ENCODE peak calls at places on chromosomes 6 and 20, in five cellular contexts. D is GM12878, I is A549, K is HepG2, R is K562. Q is an unnamed sample.

GRCh38 chr20:57247292-57247975 is 19.0 kb downstream of the BMP7 start:
- DNase-seq in R (no peak), K (no peak), D (no peak), I (no peak), Q (no peak)

GRCh38 chr6:113719056-113719455 is 138.1 kb upstream of the MARCKS start:
- DNase-seq in I (peak), D (no peak), R (no peak), K (no peak), Q (no peak)

GRCh38 chr20:13008761-13009681 is at the start of gene SPTLC3:
- DNase-seq in D (no peak), I (no peak), K (peak), R (no peak), Q (no peak)

GRCh38 chr20:48740269-48740603 is 87.6 kb downstream of the PREX1 start:
- DNase-seq in D (no peak), K (no peak), R (no peak), I (no peak), Q (no peak)

GRCh38 chr6:161439093-161439492 is 165.2 kb upstream of the AGPAT4 start:
- DNase-seq in D (no peak), I (peak), R (peak), K (no peak), Q (no peak)

GRCh38 chr20:33850159-33850558 is 39.0 kb downstream of the CHMP4B start:
- DNase-seq in D (no peak), I (no peak), K (no peak), R (no peak), Q (no peak)

GRCh38 chr20:21464916-21465315 is 48.9 kb downstream of the NKX2-2 start:
- DNase-seq in R (no peak), I (no peak), K (no peak), D (no peak), Q (no peak)

GRCh38 chr6:1726341-1726763 is 116.6 kb downstream of the FOXC1 start:
- DNase-seq in I (no peak), K (no peak), R (no peak), D (no peak), Q (no peak)

GRCh38 chr20:23404196-23404595 is 17.1 kb downstream of the NAPB start:
- DNase-seq in D (no peak), I (no peak), R (no peak), K (peak), Q (no peak)

GRCh38 chr6:166032366-166033171 is 135.1 kb downstream of the TBXT start:
- DNase-seq in I (peak), R (no peak), K (no peak), D (no peak), Q (peak)

GRCh38 chr6:97963148-97963680 is 680.2 kb upstream of the MMS22L start:
- DNase-seq in R (no peak), I (no peak), K (no peak), D (no peak), Q (no peak)

GRCh38 chr20:49811825-49812462 is 684 bp upstream of the SLC9A8 start:
- DNase-seq in D (no peak), R (no peak), K (no peak), I (no peak), Q (peak)

GRCh38 chr6:1335367-1336037 is 23.6 kb downstream of the FOXQ1 start:
- DNase-seq in I (peak), D (no peak), R (no peak), K (peak), Q (no peak)

GRCh38 chr6:22099923-22100322 is 196.9 kb downstream of the PRL start:
- DNase-seq in I (no peak), K (no peak), R (no peak), D (no peak), Q (no peak)

GRCh38 chr6:85395746-85396145 is 54.1 kb upstream of the NT5E start:
- DNase-seq in K (no peak), I (no peak), D (no peak), R (no peak), Q (no peak)

GRCh38 chr6:136326038-136326561 is 36.5 kb upstream of the BCLAF1 start:
- DNase-seq in I (peak), D (no peak), K (peak), R (no peak), Q (peak)

GRCh38 chr6:75402296-75402695 is 91.3 kb downstream of the FILIP1 start:
- DNase-seq in R (no peak), D (no peak), K (no peak), I (no peak), Q (no peak)

GRCh38 chr20:58611236-58612020 is 39.7 kb upstream of the STX16 start:
- DNase-seq in I (no peak), K (no peak), R (no peak), D (no peak), Q (no peak)

GRCh38 chr20:57386762-57387161 is 4.4 kb upstream of the RBM38 start:
- DNase-seq in R (no peak), D (no peak), I (no peak), K (no peak), Q (no peak)

GRCh38 chr6:131007286-131007685 is 55.8 kb downstream of the EPB41L2 start:
- DNase-seq in D (no peak), R (no peak), K (no peak), I (no peak), Q (no peak)

GRCh38 chr6:113458368-113459010 is 398.7 kb upstream of the MARCKS start:
- DNase-seq in I (no peak), D (no peak), R (no peak), K (no peak), Q (no peak)

GRCh38 chr6:20534906-20535305 is 649 bp downstream of the CDKAL1 start:
- DNase-seq in K (no peak), I (no peak), D (no peak), R (no peak), Q (no peak)

GRCh38 chr20:56088381-56088780 is 83.1 kb upstream of the CBLN4 start:
- DNase-seq in I (no peak), R (no peak), D (no peak), K (no peak), Q (no peak)

GRCh38 chr20:483791-484644 is 21.7 kb upstream of the TBC1D20 start:
- DNase-seq in D (no peak), I (no peak), R (no peak), K (no peak), Q (no peak)

GRCh38 chr20:1341561-1342265 is 12.8 kb upstream of the SDCBP2 start:
- DNase-seq in D (no peak), R (no peak), K (no peak), I (no peak), Q (no peak)

GRCh38 chr6:146127447-146128215 is 98.8 kb downstream of the GRM1 start:
- DNase-seq in I (no peak), R (no peak), K (no peak), D (no peak), Q (no peak)

GRCh38 chr6:144621332-144621731 is 336.2 kb downstream of the UTRN start:
- DNase-seq in R (no peak), I (no peak), K (no peak), D (no peak), Q (no peak)

GRCh38 chr6:129860901-129861665 is at the start of gene TMEM244:
- DNase-seq in I (no peak), K (no peak), R (no peak), D (no peak), Q (no peak)

GRCh38 chr20:36549942-36550796 is 8.8 kb downstream of the MYL9 start:
- DNase-seq in K (no peak), R (no peak), D (no peak), I (no peak), Q (no peak)

GRCh38 chr6:118295336-118295735 is 252.8 kb upstream of the PLN start:
- DNase-seq in K (no peak), D (no peak), I (no peak), R (no peak), Q (no peak)

GRCh38 chr6:82249381-82250253 is 2.1 kb upstream of the IBTK start:
- DNase-seq in R (no peak), D (no peak), K (no peak), I (no peak), Q (no peak)

GRCh38 chr6:27332692-27333641 is 20.9 kb upstream of the POM121L2 start:
- DNase-seq in R (peak), K (peak), D (peak), I (peak), Q (peak)

GRCh38 chr6:75563032-75563431 is 38.6 kb upstream of the SENP6 start:
- DNase-seq in K (peak), R (no peak), I (peak), D (no peak), Q (peak)

GRCh38 chr6:3757241-3757641 is 5.7 kb upstream of the PXDC1 start:
- DNase-seq in K (no peak), D (no peak), R (no peak), I (no peak), Q (no peak)

GRCh38 chr6:149755300-149756260 is 6.0 kb downstream of the PCMT1 start:
- DNase-seq in I (no peak), D (no peak), K (no peak), R (peak), Q (no peak)

GRCh38 chr6:7145269-7146078 is 37.7 kb downstream of the RREB1 start:
- DNase-seq in R (no peak), K (no peak), I (no peak), D (no peak), Q (no peak)

GRCh38 chr20:50163570-50164317 is 10.2 kb upstream of the PEDS1 start:
- DNase-seq in R (peak), D (no peak), I (no peak), K (peak), Q (no peak)

GRCh38 chr20:21182832-21183563 is 57.1 kb downstream of the KIZ start:
- DNase-seq in R (no peak), I (peak), K (no peak), D (no peak), Q (no peak)

GRCh38 chr6:63261820-63262219 is 50.6 kb downstream of the FKBP1C start:
- DNase-seq in K (no peak), D (no peak), R (no peak), I (no peak), Q (no peak)

DNA sequence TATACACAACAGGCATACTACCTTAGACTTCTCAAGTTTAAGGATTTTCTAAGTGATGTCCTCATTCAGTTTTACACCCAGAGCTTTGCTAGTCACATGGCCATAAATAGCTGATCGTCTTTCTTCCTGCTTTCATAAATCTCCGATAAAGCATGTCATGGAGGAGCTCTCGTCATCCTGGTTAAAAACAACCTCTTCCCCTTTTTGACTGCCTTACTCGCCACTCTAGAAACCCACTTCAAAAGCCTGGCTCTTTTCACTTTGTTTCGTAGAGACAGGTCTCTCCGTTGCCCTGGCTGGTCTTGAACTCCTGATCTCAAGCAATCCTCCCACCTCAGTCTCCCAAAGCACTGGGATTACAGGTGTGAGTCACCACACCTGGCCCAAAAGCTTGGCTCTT is 67.0 kb upstream of the SMIM29 start:
- DNase-seq in D (peak), K (no peak), I (no peak), R (no peak), Q (no peak)
- TF ChIP-seq RFX5 in D (no peak), K (no peak), I (no peak), R (no peak), Q (no peak)

GRCh38 chr6:142387997-142388815 is 86.4 kb downstream of the ADGRG6 start:
- DNase-seq in R (no peak), D (no peak), I (peak), K (peak), Q (peak)
- TF ChIP-seq REST in R (no peak), D (no peak), I (no peak), K (no peak), Q (no peak)

GRCh38 chr6:8539446-8539845 is 104.1 kb upstream of the SLC35B3 start:
- DNase-seq in D (no peak), K (peak), R (no peak), I (peak), Q (peak)
- TF ChIP-seq RFX5 in D (no peak), K (no peak), R (no peak), I (no peak), Q (no peak)

DNA sequence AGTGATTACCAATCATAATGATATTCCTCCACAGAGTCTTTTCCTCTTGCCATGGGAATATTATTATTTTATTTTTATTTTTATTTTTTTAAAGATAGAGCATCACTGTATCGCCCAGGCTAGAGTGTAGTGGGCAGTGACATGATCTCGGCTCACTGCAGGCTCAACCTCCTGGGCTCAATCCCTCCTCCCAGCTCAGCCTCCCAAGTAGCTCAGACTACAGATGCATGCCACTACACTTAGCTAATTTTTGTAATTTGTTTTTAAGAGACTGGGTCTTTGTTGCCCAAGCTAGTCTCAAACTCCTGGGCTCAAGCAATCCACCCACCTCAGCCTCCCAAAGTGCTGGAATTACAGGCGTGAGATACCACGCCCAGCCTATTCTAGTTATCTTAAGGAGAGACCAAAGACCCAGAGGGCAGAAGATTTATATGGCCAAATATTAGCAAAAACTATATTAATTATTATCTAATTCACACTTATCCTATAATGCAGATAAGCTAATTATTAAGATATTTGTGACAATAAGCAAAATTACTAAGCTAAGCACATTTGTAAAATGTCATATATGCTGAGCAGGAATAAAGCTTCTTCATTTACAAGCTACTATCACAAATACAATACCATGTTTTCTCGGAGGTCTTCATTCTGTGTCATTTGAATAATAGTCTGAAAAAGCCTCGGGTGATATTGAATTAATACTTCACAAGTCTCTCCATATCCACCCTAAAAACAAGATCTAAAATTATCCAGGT is 63.5 kb downstream of the HACE1 start:
- DNase-seq in D (no peak), I (no peak), R (no peak), K (no peak), Q (no peak)
- TF ChIP-seq REST in D (no peak), I (no peak), R (no peak), K (no peak), Q (no peak)

GRCh38 chr6:151999194-151999593 is 191.7 kb downstream of the ESR1 start:
- DNase-seq in D (no peak), K (no peak), R (no peak), I (no peak), Q (no peak)
- TF ChIP-seq RFX5 in D (no peak), K (no peak), R (no peak), I (no peak), Q (no peak)

GRCh38 chr6:156585859-156586258 is 191.3 kb upstream of the ARID1B start:
- DNase-seq in K (no peak), I (no peak), R (no peak), D (no peak), Q (no peak)
- TF ChIP-seq REST in K (no peak), I (no peak), R (no peak), D (no peak), Q (no peak)

DNA sequence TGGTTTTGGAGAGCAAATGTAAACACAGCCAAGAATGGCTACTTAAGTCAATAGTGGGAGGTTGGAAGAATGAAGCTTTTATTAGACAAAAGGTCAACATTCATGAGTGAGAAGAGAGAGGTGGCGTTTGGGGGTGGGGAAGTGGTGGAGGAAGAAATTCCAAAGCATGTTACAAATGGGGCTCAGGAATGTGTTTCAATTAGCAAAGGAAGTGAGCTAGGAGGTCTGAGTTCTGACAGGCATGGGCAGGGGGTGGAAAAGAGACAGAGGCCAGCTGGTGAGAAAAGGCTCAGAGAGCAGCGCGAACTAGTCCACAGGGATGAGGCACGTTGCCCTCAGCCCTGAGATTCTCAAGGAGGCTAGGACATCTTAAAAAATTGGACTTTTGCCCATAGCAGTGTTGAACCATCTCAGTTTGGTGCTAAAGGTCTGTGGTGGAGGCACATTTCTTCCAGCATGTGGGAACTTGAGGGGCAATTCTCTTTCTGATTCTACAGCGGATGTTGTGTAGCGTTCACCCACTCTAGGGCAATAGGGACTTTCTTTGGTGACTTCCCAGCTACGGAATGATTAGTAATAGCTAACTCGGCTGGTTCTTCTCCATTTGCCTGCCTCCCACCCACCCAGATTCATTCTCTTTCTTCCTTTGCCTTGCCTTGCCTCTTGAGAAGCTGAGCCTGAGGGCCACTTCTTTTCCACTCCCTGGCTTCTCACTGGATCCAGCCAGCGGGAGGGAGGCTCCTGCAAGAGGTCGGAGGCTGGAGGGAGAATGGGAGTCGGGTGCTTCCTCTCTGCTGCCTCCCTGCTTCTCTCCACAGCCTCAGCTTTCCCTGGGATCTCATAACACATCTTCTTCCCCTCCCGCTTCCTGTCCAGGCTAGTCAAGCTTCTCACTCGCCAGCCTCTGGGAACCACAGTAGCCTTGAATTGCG is 45.1 kb upstream of the NEDD9 start:
- DNase-seq in K (peak), I (peak), D (peak), R (no peak), Q (no peak)
- TF ChIP-seq RFX5 in K (no peak), I (no peak), D (no peak), R (no peak), Q (no peak)

DNA sequence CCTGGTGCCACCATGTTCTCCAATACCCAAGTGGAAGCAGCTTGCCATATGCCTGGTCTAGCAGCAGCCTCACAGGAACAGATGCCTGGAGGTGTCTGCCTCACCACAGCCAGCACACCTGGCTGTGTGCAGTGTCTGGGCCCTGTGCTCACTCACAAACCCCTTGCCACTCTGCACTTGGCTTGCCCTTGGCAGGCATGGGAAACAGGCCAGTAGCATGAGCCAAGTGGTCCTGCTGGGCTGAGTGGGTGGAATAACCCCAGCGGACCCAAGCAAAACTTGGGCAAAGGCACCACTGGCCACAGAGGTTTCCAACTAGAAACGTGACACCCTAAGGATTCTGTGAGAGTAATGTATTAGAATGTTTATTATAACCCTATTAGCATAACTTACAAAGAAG is 600.5 kb upstream of the GJE1 start:
- DNase-seq in R (no peak), K (no peak), I (no peak), D (no peak), Q (no peak)
- TF ChIP-seq REST in R (no peak), K (no peak), I (no peak), D (no peak), Q (no peak)

GRCh38 chr6:31180500-31180899 is 10.0 kb upstream of the POU5F1 start:
- DNase-seq in K (no peak), R (no peak), I (no peak), D (no peak), Q (peak)
- TF ChIP-seq RFX5 in K (no peak), R (no peak), I (no peak), D (no peak), Q (no peak)

Q was measured in SK-N-SH.